ENCODE peak calls at places on chromosomes 12 and 14, in ten cellular contexts. B, T, Y, Q, V, R, U, O, W and E are unnamed samples. For H3K4me1, the result is how much of the 10 kb centered on the place peaks cover.

GRCh38 chr12:16509411-16509810 is 96.6 kb downstream of the LMO3 start:
- DNase-seq in U (no peak), V (no peak), Y (no peak), Q (no peak), O (no peak), B (no peak), T (no peak), W (no peak), R (no peak), E (no peak)

GRCh38 chr12:100859063-100859627 is 64.6 kb downstream of the ANO4 start:
- DNase-seq in Q (no peak), V (no peak), R (no peak), Y (no peak), B (no peak), W (no peak), T (no peak), U (no peak), O (no peak), E (no peak)

GRCh38 chr14:66652736-66653135 is 144.8 kb downstream of the GPHN start:
- DNase-seq in Q (no peak), V (no peak), Y (no peak), O (no peak), R (no peak), U (no peak), B (no peak), T (no peak), W (no peak), E (no peak)

GRCh38 chr12:47808574-47809380 is 10.9 kb downstream of the HDAC7 start:
- DNase-seq in O (no peak), U (no peak), Q (no peak), V (no peak), Y (peak), W (peak), T (peak), R (no peak), B (no peak), E (no peak)

GRCh38 chr14:33847066-33847465 is 103.8 kb downstream of the EGLN3 start:
- DNase-seq in V (no peak), B (no peak), R (no peak), U (no peak), O (no peak), W (no peak), T (no peak), Q (no peak), Y (no peak), E (no peak)

GRCh38 chr12:117421987-117422386 is 60.6 kb upstream of the NOS1 start:
- DNase-seq in U (no peak), T (no peak), V (no peak), B (no peak), Q (no peak), W (no peak), Y (no peak), O (no peak), R (no peak), E (no peak)

GRCh38 chr12:16605666-16606116 is 271 bp downstream of the LMO3 start:
- DNase-seq in W (no peak), V (no peak), R (no peak), O (no peak), Q (no peak), Y (no peak), B (no peak), T (no peak), U (peak), E (no peak)

GRCh38 chr12:91219511-91219910 is 36.9 kb upstream of the DCN start:
- DNase-seq in Y (no peak), W (no peak), O (no peak), B (no peak), T (no peak), Q (no peak), V (no peak), R (no peak), U (no peak), E (no peak)

GRCh38 chr14:80872645-80873044 is 68.9 kb downstream of the CEP128 start:
- DNase-seq in U (no peak), Q (no peak), Y (no peak), V (no peak), O (no peak), R (no peak), W (no peak), B (no peak), T (no peak), E (no peak)

GRCh38 chr12:111444314-111444705 is 38.6 kb downstream of the SH2B3 start:
- DNase-seq in R (no peak), O (no peak), T (peak), W (no peak), B (no peak), Y (no peak), U (no peak), Q (no peak), V (no peak), E (no peak)

GRCh38 chr12:5200276-5201087 is 156.8 kb downstream of the KCNA5 start:
- DNase-seq in R (no peak), V (no peak), W (peak), Q (peak), B (peak), T (peak), Y (peak), U (peak), O (no peak), E (no peak)

GRCh38 chr14:35240233-35240632 is 51.9 kb upstream of the PSMA6 start:
- DNase-seq in R (no peak), U (no peak), V (no peak), Y (no peak), T (no peak), O (no peak), B (no peak), W (no peak), Q (no peak), E (no peak)

GRCh38 chr12:1806301-1807106 is 13.9 kb upstream of the LRTM2 start:
- DNase-seq in U (peak), V (no peak), R (peak), B (no peak), W (no peak), Y (peak), Q (no peak), O (peak), T (no peak), E (no peak)

GRCh38 chr14:36344211-36344610 is 23.8 kb upstream of the MBIP start:
- DNase-seq in W (no peak), Y (no peak), B (no peak), Q (no peak), T (no peak), R (no peak), O (no peak), V (no peak), U (no peak), E (no peak)

GRCh38 chr12:98669751-98670150 is 24.7 kb downstream of the APAF1 start:
- DNase-seq in R (no peak), B (no peak), Y (no peak), T (no peak), W (no peak), O (no peak), U (no peak), V (no peak), Q (no peak), E (no peak)

GRCh38 chr12:113135178-113136127 is at the start of gene RASAL1:
- DNase-seq in W (no peak), V (no peak), R (no peak), T (peak), Q (peak), O (peak), Y (no peak), B (peak), U (no peak), E (no peak)

GRCh38 chr12:52007158-52007921 is 594 bp downstream of the TAMALIN start:
- DNase-seq in W (peak), B (no peak), T (peak), V (no peak), Y (peak), Q (no peak), R (no peak), U (peak), O (no peak), E (peak)

GRCh38 chr12:50018968-50019367 is 6.3 kb downstream of the RACGAP1 start:
- DNase-seq in T (no peak), Q (no peak), Y (no peak), R (no peak), B (no peak), O (no peak), V (no peak), W (no peak), U (no peak), E (no peak)

GRCh38 chr12:56153291-56154065 is 1.1 kb downstream of the MYL6B start:
- DNase-seq in Q (peak), R (no peak), V (no peak), T (no peak), O (no peak), W (no peak), U (no peak), Y (no peak), B (no peak), E (no peak)

GRCh38 chr14:90109858-90110257 is 48.1 kb downstream of the KCNK13 start:
- DNase-seq in Y (no peak), B (peak), T (no peak), W (no peak), O (no peak), V (no peak), Q (no peak), R (no peak), U (no peak), E (no peak)

GRCh38 chr12:19220861-19221466 is 91.4 kb downstream of the PLEKHA5 start:
- DNase-seq in W (no peak), T (no peak), O (no peak), B (no peak), V (no peak), U (no peak), R (no peak), Y (no peak), Q (no peak), E (no peak)

GRCh38 chr14:102804858-102805257 is 27.6 kb downstream of the TRAF3 start:
- DNase-seq in V (no peak), W (no peak), T (no peak), Y (no peak), O (no peak), B (no peak), Q (no peak), R (no peak), U (no peak), E (no peak)

GRCh38 chr14:101359221-101360044 is 201.9 kb upstream of the DIO3 start:
- DNase-seq in T (peak), W (no peak), Y (no peak), Q (peak), U (peak), V (no peak), B (no peak), R (peak), O (no peak), E (peak)

GRCh38 chr12:52976574-52977071 is 27.7 kb downstream of the KRT18 start:
- DNase-seq in U (no peak), R (no peak), Y (no peak), Q (no peak), O (no peak), W (no peak), V (no peak), T (no peak), B (peak), E (no peak)

GRCh38 chr14:88613552-88614010 is 50.7 kb downstream of the ZC3H14 start:
- DNase-seq in B (no peak), W (no peak), Y (no peak), R (no peak), Q (no peak), O (peak), V (no peak), U (no peak), T (no peak), E (no peak)

DNA sequence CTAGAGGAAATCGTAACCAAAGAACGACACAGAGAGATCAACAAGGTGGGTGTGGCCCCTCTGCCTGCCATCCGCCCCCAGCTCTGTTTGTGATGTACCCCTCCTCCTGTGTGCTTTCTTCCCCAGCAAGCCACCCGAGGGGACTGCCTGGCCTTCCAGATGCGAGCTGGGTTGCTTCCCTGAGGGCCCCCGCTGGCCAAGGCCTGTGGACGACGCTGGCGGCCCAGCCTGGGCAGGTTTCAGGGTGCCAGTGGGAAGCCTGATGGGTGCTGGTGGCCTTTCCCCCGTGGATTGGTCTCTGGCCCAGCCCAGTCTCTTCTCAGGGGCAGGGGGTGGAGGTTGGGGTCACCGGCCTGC is 2.0 kb downstream of the ARL6IP4 start:
- DNase-seq in U (no peak), Y (peak), B (no peak), T (no peak), W (no peak), O (peak), Q (no peak), R (no peak), V (no peak), E (no peak)
- TF ChIP-seq POLR2A in U (no peak), Y (no peak), B (no peak), T (no peak), W (no peak), O (no peak), Q (no peak), R (no peak), V (no peak), E (no peak)

DNA sequence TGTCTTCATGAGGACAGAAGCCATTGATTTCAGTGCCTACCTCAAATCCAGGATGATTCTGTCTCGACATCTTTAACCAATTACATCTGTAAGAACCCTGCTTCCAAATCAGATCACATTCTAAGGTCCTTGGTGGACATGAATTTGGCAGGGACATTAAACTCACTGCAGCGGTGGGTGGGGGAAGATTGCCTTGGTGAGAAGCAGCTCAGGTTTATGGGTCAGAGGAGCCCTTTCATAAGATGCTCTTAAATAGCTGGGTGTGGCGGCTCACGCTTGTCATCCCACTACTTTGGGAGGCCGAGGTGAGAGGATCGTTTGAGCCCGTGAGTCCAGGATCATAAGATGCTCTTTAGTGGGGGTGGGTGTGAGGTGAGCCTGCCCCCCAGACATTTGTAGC is 42.9 kb downstream of the ELK3 start:
- DNase-seq in Y (no peak), T (no peak), U (no peak), O (no peak), V (no peak), R (no peak), B (no peak), W (no peak), Q (no peak), E (no peak)
- H3K4me1 ChIP-seq in Y (half or more), T (half or more), U (half or more), O (under half), V (half or more), R (half or more), B (under half), W (half or more), Q (under half), E (under half)

GRCh38 chr14:69151458-69152180 is 1.3 kb downstream of the DCAF5 start:
- DNase-seq in Q (peak), O (peak), R (peak), Y (peak), V (peak), B (peak), U (peak), T (peak), W (peak), E (peak)

GRCh38 chr14:69153848-69154208 is 909 bp upstream of the DCAF5 start:
- DNase-seq in W (peak), Y (no peak), R (no peak), U (peak), B (peak), T (peak), V (no peak), O (no peak), Q (peak), E (peak)

GRCh38 chr14:69152181-69152943 is 557 bp downstream of the DCAF5 start:
- DNase-seq in R (peak), Y (peak), U (peak), T (peak), V (no peak), B (peak), O (peak), W (peak), Q (no peak), E (no peak)

GRCh38 chr14:69154779-69155178 is 1.9 kb upstream of the DCAF5 start:
- DNase-seq in Y (no peak), T (no peak), B (peak), Q (peak), O (no peak), R (no peak), U (no peak), W (peak), V (no peak), E (no peak)

GRCh38 chr14:69152944-69153847 is at the start of gene DCAF5:
- DNase-seq in V (peak), B (peak), U (peak), R (peak), Q (peak), O (peak), T (peak), Y (peak), W (peak), E (peak)
- TF ChIP-seq POLR2A in V (no peak), B (peak), U (peak), R (peak), Q (peak), O (peak), T (peak), Y (peak), W (peak), E (peak)

GRCh38 chr14:54738009-54738408 is 164.6 kb downstream of the GCH1 start:
- DNase-seq in Y (no peak), Q (no peak), B (no peak), O (no peak), T (no peak), V (no peak), U (no peak), W (no peak), R (peak), E (no peak)
- H3K4me1 ChIP-seq in Y (under half), Q (under half), B (under half), O (under half), T (under half), V (under half), U (under half), W (under half), R (under half), E (under half)